ENCODE peak calls at places on chromosomes 13 and 19, in eight cellular contexts. X is A549, K is RWPE1, G is caudate nucleus, C is pancreas, M is heart left ventricle, Z is astrocyte, O is AG04450. B is an unnamed sample.

GRCh38 chr13:94382960-94383359 is 96.5 kb downstream of the DCT start:
- DNase-seq in X (no peak), K (no peak), G (no peak), C (no peak), M (no peak), Z (no peak), O (no peak), B (no peak)

GRCh38 chr13:37427843-37428494 is 170.6 kb downstream of the POSTN start:
- DNase-seq in X (no peak), K (no peak), G (no peak), C (no peak), M (no peak), Z (no peak), O (no peak), B (peak; percentile 32)

GRCh38 chr13:49821216-49821820 is 28.8 kb upstream of the KPNA3 start:
- DNase-seq in X (no peak), K (no peak), G (no peak), C (no peak), M (no peak), Z (no peak), O (no peak), B (peak; percentile 23)

GRCh38 chr19:15248648-15249559 is 16.7 kb upstream of the EPHX3 start:
- DNase-seq in X (peak; percentile 77), K (peak; percentile 90), G (no peak), C (no peak), M (peak; percentile 92), Z (peak; percentile 82), O (peak; percentile 61), B (no peak)

GRCh38 chr13:114311908-114312307 is 2.4 kb upstream of the CHAMP1 start:
- DNase-seq in X (no peak), K (no peak), G (no peak), C (no peak), M (no peak), Z (no peak), O (no peak), B (no peak)

GRCh38 chr13:109276261-109276660 is 510.1 kb downstream of the IRS2 start:
- DNase-seq in X (no peak), K (no peak), G (no peak), C (no peak), M (no peak), Z (no peak), O (no peak), B (no peak)

GRCh38 chr13:113001251-113002140 is 32.5 kb downstream of the MCF2L start:
- DNase-seq in X (no peak), K (no peak), G (peak; percentile 25), C (peak; percentile 75), M (no peak), Z (peak; percentile 4), O (no peak), B (peak; percentile 36)

GRCh38 chr13:111043575-111043982 is 71.5 kb upstream of the ARHGEF7 start:
- DNase-seq in X (no peak), K (no peak), G (no peak), C (no peak), M (peak; percentile 82), Z (peak; percentile 12), O (no peak), B (no peak)

GRCh38 chr19:54100560-54100959 is at the start of gene OSCAR:
- DNase-seq in X (no peak), K (no peak), G (no peak), C (peak; percentile 17), M (peak; percentile 68), Z (no peak), O (no peak), B (no peak)

GRCh38 chr13:28035146-28035782 is 46.8 kb upstream of the URAD start:
- DNase-seq in X (no peak), K (no peak), G (no peak), C (no peak), M (no peak), Z (no peak), O (no peak), B (no peak)

GRCh38 chr13:51275101-51275500 is 52.9 kb downstream of the FAM124A start:
- DNase-seq in X (no peak), K (no peak), G (no peak), C (no peak), M (no peak), Z (no peak), O (no peak), B (no peak)

GRCh38 chr19:45130888-45131615 is 29.7 kb downstream of the NKPD1 start:
- DNase-seq in X (peak; percentile 54), K (peak; percentile 41), G (peak; percentile 30), C (no peak), M (no peak), Z (no peak), O (no peak), B (no peak)

GRCh38 chr13:100588350-100589177 is at the start of gene GGACT:
- DNase-seq in X (peak; percentile 62), K (peak; percentile 59), G (peak; percentile 18), C (peak; percentile 69), M (peak; percentile 90), Z (peak; percentile 24), O (no peak), B (peak; percentile 91)

GRCh38 chr13:111031531-111031961 is 83.6 kb upstream of the ARHGEF7 start:
- DNase-seq in X (no peak), K (no peak), G (no peak), C (no peak), M (no peak), Z (peak; percentile 63), O (no peak), B (no peak)

GRCh38 chr13:44350775-44351504 is 22.7 kb upstream of the SERP2 start:
- DNase-seq in X (no peak), K (no peak), G (no peak), C (no peak), M (no peak), Z (no peak), O (no peak), B (peak; percentile 11)

GRCh38 chr19:2507109-2507508 is 31.2 kb downstream of the GADD45B start:
- DNase-seq in X (peak; percentile 52), K (no peak), G (no peak), C (peak; percentile 67), M (no peak), Z (peak; percentile 41), O (no peak), B (no peak)

GRCh38 chr19:13995878-13996765 is 10.0 kb downstream of the RFX1 start:
- DNase-seq in X (no peak), K (no peak), G (no peak), C (no peak), M (peak; percentile 48), Z (no peak), O (no peak), B (no peak)

GRCh38 chr19:5632241-5632612 is 9.3 kb downstream of the SAFB start:
- DNase-seq in X (no peak), K (no peak), G (no peak), C (no peak), M (no peak), Z (no peak), O (no peak), B (no peak)

GRCh38 chr19:12783849-12784393 is 7.4 kb upstream of the JUNB start:
- DNase-seq in X (no peak), K (peak; percentile 82), G (no peak), C (no peak), M (peak; percentile 88), Z (no peak), O (no peak), B (no peak)

GRCh38 chr13:45870232-45870631 is 18.7 kb upstream of the SIAH3 start:
- DNase-seq in X (no peak), K (no peak), G (no peak), C (no peak), M (no peak), Z (no peak), O (no peak), B (no peak)

GRCh38 chr13:106497079-106497478 is 38.4 kb downstream of the EFNB2 start:
- DNase-seq in X (no peak), K (no peak), G (no peak), C (no peak), M (no peak), Z (no peak), O (no peak), B (no peak)

GRCh38 chr19:19059837-19060611 is 3.8 kb upstream of the SLC25A42 start:
- DNase-seq in X (no peak), K (no peak), G (no peak), C (no peak), M (no peak), Z (no peak), O (no peak), B (no peak)

GRCh38 chr19:19061491-19061890 is 2.3 kb upstream of the SLC25A42 start:
- DNase-seq in X (no peak), K (no peak), G (no peak), C (no peak), M (peak; percentile 67), Z (no peak), O (no peak), B (no peak)

GRCh38 chr19:19057720-19058119 is 6.1 kb upstream of the SLC25A42 start:
- DNase-seq in X (no peak), K (no peak), G (no peak), C (no peak), M (no peak), Z (no peak), O (no peak), B (no peak)

GRCh38 chr19:19057317-19057716 is 6.5 kb upstream of the SLC25A42 start:
- DNase-seq in X (no peak), K (no peak), G (no peak), C (no peak), M (no peak), Z (no peak), O (no peak), B (no peak)

GRCh38 chr19:19059018-19059836 is 4.6 kb upstream of the SLC25A42 start:
- DNase-seq in X (no peak), K (no peak), G (no peak), C (no peak), M (no peak), Z (no peak), O (no peak), B (no peak)
- H3K27ac ChIP-seq in X (no peak overlapping the region), K (peak overlapping the region; percentile 73), G (no peak overlapping the region), C (no peak overlapping the region), M (no peak overlapping the region), Z (no peak overlapping the region), O (no peak overlapping the region), B (no peak overlapping the region)

GRCh38 chr19:9013988-9014387 is 3.8 kb upstream of the MUC16 start:
- DNase-seq in X (no peak), K (no peak), G (no peak), C (no peak), M (no peak), Z (no peak), O (no peak), B (no peak)
- H3K27ac ChIP-seq in X (no peak overlapping the region), K (no peak overlapping the region), G (no peak overlapping the region), C (no peak overlapping the region), M (no peak overlapping the region), Z (no peak overlapping the region), O (no peak overlapping the region), B (no peak overlapping the region)

GRCh38 chr19:17406887-17407196 is 1.4 kb upstream of the BST2 start:
- DNase-seq in X (no peak), K (no peak), G (no peak), C (no peak), M (no peak), Z (no peak), O (no peak), B (no peak)
- H3K27ac ChIP-seq in X (no peak overlapping the region), K (peak overlapping the region; percentile 24), G (no peak overlapping the region), C (no peak overlapping the region), M (peak overlapping the region; percentile 83), Z (no peak overlapping the region), O (no peak overlapping the region), B (no peak overlapping the region)

DNA sequence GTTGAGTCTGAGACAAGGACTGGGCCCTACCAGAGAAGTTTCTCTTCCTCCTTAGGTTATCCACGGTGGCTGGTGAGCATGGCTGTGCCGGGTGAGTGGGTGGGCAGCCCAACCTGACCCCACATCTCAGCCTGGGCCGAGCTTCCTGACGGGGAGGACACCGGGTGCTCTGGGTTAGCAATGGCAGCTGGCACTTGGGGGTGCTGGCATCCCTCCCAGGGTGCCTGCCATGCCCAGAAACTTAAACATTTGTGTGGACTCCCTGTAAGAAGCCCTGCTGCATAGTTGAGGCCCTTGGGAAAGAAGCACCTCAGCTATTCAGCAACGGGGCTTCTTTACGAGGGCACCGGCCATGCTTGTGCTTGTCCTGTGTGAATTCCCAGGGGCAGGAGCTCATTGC is 33.9 kb upstream of the MEDAG start:
- DNase-seq in X (no peak), K (no peak), G (no peak), C (no peak), M (no peak), Z (no peak), O (no peak), B (no peak)
- H3K27ac ChIP-seq in X (no peak overlapping the region), K (no peak overlapping the region), G (no peak overlapping the region), C (no peak overlapping the region), M (no peak overlapping the region), Z (peak overlapping the region; percentile 100), O (peak overlapping the region; percentile 100), B (peak overlapping the region; percentile 74)